ENCODE peak calls at places on chromosome 3, in six cellular contexts. X, S, Q, M, Z and I are unnamed samples.
A peak's percentile ranks its signal among the peaks of the same experiment; 100 is the strongest.

GRCh38 chr3:63940389-63940757 is 28.2 kb upstream of the SCAANT1 start:
- DNase-seq in X (no peak), S (no peak), Q (peak; percentile 80), M (no peak), Z (no peak), I (no peak)

GRCh38 chr3:109643590-109643989 is 306.2 kb upstream of the DPPA4 start:
- DNase-seq in X (peak; percentile 24), S (no peak), Q (peak; percentile 62), M (no peak), Z (no peak), I (no peak)

GRCh38 chr3:59131016-59131771 is 81.4 kb upstream of the CFAP20DC start:
- DNase-seq in X (no peak), S (no peak), Q (peak; percentile 23), M (no peak), Z (no peak), I (no peak)

GRCh38 chr3:189813652-189814245 is 182.6 kb downstream of the TP63 start:
- DNase-seq in X (no peak), S (no peak), Q (no peak), M (no peak), Z (no peak), I (no peak)

GRCh38 chr3:1252061-1252430 is 159.2 kb downstream of the CNTN6 start:
- DNase-seq in X (no peak), S (no peak), Q (no peak), M (no peak), Z (no peak), I (no peak)

GRCh38 chr3:118808743-118809142 is 225.9 kb downstream of the IGSF11 start:
- DNase-seq in X (no peak), S (no peak), Q (no peak), M (no peak), Z (no peak), I (no peak)

GRCh38 chr3:195932418-195933043 is 24.2 kb upstream of the TNK2 start:
- DNase-seq in X (no peak), S (no peak), Q (no peak), M (no peak), Z (no peak), I (peak; percentile 35)

GRCh38 chr3:129609591-129610169 is 3.2 kb upstream of the PLXND1 start:
- DNase-seq in X (no peak), S (no peak), Q (no peak), M (no peak), Z (no peak), I (no peak)

GRCh38 chr3:85838921-85839320 is 880.1 kb downstream of the CADM2 start:
- DNase-seq in X (no peak), S (no peak), Q (no peak), M (peak; percentile 46), Z (no peak), I (no peak)

GRCh38 chr3:163490119-163490518 is 1588.2 kb downstream of the SI start:
- DNase-seq in X (peak; percentile 4), S (no peak), Q (peak; percentile 25), M (no peak), Z (no peak), I (no peak)

GRCh38 chr3:175431396-175431795 is 572.3 kb downstream of the NAALADL2 start:
- DNase-seq in X (no peak), S (no peak), Q (no peak), M (no peak), Z (no peak), I (no peak)

GRCh38 chr3:67460841-67461240 is 193.6 kb downstream of the SUCLG2 start:
- DNase-seq in X (no peak), S (no peak), Q (no peak), M (no peak), Z (no peak), I (no peak)

GRCh38 chr3:146037697-146038096 is 123.3 kb downstream of the PLOD2 start:
- DNase-seq in X (no peak), S (no peak), Q (peak; percentile 15), M (no peak), Z (no peak), I (no peak)

GRCh38 chr3:113623324-113623723 is 73.1 kb downstream of the USF3 start:
- DNase-seq in X (no peak), S (no peak), Q (no peak), M (no peak), Z (no peak), I (no peak)

GRCh38 chr3:20396335-20396734 is 210.3 kb upstream of the SGO1 start:
- DNase-seq in X (no peak), S (no peak), Q (no peak), M (no peak), Z (no peak), I (no peak)